ENCODE peak calls at places on chromosomes 7 and 10, in five cellular contexts. N, P, X, Z and H are unnamed samples.
A peak's percentile ranks its signal among the peaks of the same experiment; 100 is the strongest.

GRCh38 chr7:150976529-150977381 is 1.4 kb downstream of the KCNH2 start:
- DNase-seq in N (no peak), P (no peak), X (no peak), Z (no peak), H (no peak)

GRCh38 chr10:128927821-128928220 is 539.2 kb upstream of the MGMT start:
- DNase-seq in N (no peak), P (no peak), X (no peak), Z (no peak), H (no peak)

GRCh38 chr10:35386594-35387174 is 50.4 kb downstream of the CCNY start:
- DNase-seq in N (peak; percentile 32), P (no peak), X (no peak), Z (no peak), H (no peak)

GRCh38 chr10:1824928-1825327 is 87.6 kb upstream of the ADARB2 start:
- DNase-seq in N (no peak), P (no peak), X (no peak), Z (no peak), H (no peak)

GRCh38 chr10:43417950-43418768 is 9.2 kb upstream of the HNRNPF start:
- DNase-seq in N (peak; percentile 92), P (no peak), X (no peak), Z (no peak), H (no peak)

GRCh38 chr10:71094712-71095390 is 117.5 kb upstream of the UNC5B start:
- DNase-seq in N (no peak), P (no peak), X (no peak), Z (no peak), H (no peak)

GRCh38 chr7:144468990-144469732 is 65.7 kb upstream of the NOBOX start:
- DNase-seq in N (no peak), P (no peak), X (no peak), Z (no peak), H (no peak)

GRCh38 chr10:79380125-79380917 is 33.1 kb downstream of the PPIF start:
- DNase-seq in N (peak; percentile 92), P (no peak), X (no peak), Z (no peak), H (peak; percentile 45)

GRCh38 chr10:17115683-17116082 is 13.9 kb downstream of the CUBN start:
- DNase-seq in N (no peak), P (peak; percentile 61), X (no peak), Z (no peak), H (no peak)

GRCh38 chr7:98755138-98755898 is 114.5 kb downstream of the TMEM130 start:
- DNase-seq in N (no peak), P (no peak), X (no peak), Z (no peak), H (no peak)

GRCh38 chr7:140940866-140941265 is 16.1 kb upstream of the BRAF start:
- DNase-seq in N (no peak), P (no peak), X (no peak), Z (no peak), H (no peak)

GRCh38 chr7:131895541-131896173 is 339.2 kb upstream of the PODXL start:
- DNase-seq in N (no peak), P (peak; percentile 7), X (no peak), Z (no peak), H (no peak)

GRCh38 chr10:43262902-43263466 is 3.9 kb downstream of the RASGEF1A start:
- DNase-seq in N (no peak), P (no peak), X (no peak), Z (no peak), H (no peak)

GRCh38 chr7:53383131-53383530 is 347.7 kb downstream of the POM121L12 start:
- DNase-seq in N (no peak), P (peak; percentile 10), X (no peak), Z (no peak), H (no peak)

GRCh38 chr7:78924581-78924980 is 528.9 kb downstream of the MAGI2 start:
- DNase-seq in N (no peak), P (no peak), X (no peak), Z (no peak), H (no peak)

GRCh38 chr10:129764901-129765663 is 199.0 kb downstream of the EBF3 start:
- DNase-seq in N (no peak), P (no peak), X (no peak), Z (peak; percentile 34), H (peak; percentile 6)

GRCh38 chr7:118080947-118081346 is 103.0 kb upstream of the LSM8 start:
- DNase-seq in N (no peak), P (no peak), X (peak; percentile 5), Z (no peak), H (no peak)

GRCh38 chr7:26156454-26157365 is 4.7 kb downstream of the NFE2L3 start:
- DNase-seq in N (peak; percentile 81), P (no peak), X (no peak), Z (no peak), H (no peak)

GRCh38 chr10:46096426-46096825 is 50.4 kb upstream of the MSMB start:
- DNase-seq in N (peak; percentile 35), P (no peak), X (no peak), Z (no peak), H (no peak)

GRCh38 chr10:22704348-22705341 is 9.7 kb downstream of the PIP4K2A start:
- DNase-seq in N (no peak), P (no peak), X (no peak), Z (no peak), H (no peak)

GRCh38 chr7:156094350-156095146 is 282.3 kb upstream of the SHH start:
- DNase-seq in N (no peak), P (no peak), X (no peak), Z (peak; percentile 46), H (no peak)

GRCh38 chr7:100475549-100475948 is 3.5 kb downstream of the TSC22D4 start:
- DNase-seq in N (no peak), P (no peak), X (no peak), Z (no peak), H (no peak)

GRCh38 chr7:83306487-83306886 is 143.8 kb upstream of the PCLO start:
- DNase-seq in N (no peak), P (no peak), X (no peak), Z (no peak), H (no peak)

GRCh38 chr10:119453313-119453712 is 89.2 kb downstream of the RGS10 start:
- DNase-seq in N (no peak), P (no peak), X (no peak), Z (peak; percentile 52), H (no peak)

GRCh38 chr7:65477326-65477725 is 103.7 kb downstream of the ZNF92 start:
- DNase-seq in N (peak; percentile 25), P (no peak), X (peak; percentile 39), Z (no peak), H (no peak)

GRCh38 chr7:140342732-140343514 is 55.4 kb downstream of the SLC37A3 start:
- DNase-seq in N (peak; percentile 29), P (no peak), X (no peak), Z (no peak), H (peak; percentile 69)

GRCh38 chr10:34102237-34102673 is 712.8 kb downstream of the PARD3 start:
- DNase-seq in N (no peak), P (no peak), X (no peak), Z (no peak), H (no peak)

GRCh38 chr10:70256463-70256862 is 23.2 kb upstream of the PPA1 start:
- DNase-seq in N (no peak), P (no peak), X (no peak), Z (no peak), H (no peak)

GRCh38 chr10:113762083-113762482 is 10.6 kb downstream of the PLEKHS1 start:
- DNase-seq in N (no peak), P (no peak), X (no peak), Z (no peak), H (no peak)

GRCh38 chr10:86646532-86646931 is 7.8 kb upstream of the OPN4 start:
- DNase-seq in N (no peak), P (no peak), X (no peak), Z (no peak), H (no peak)

GRCh38 chr7:43700059-43700501 is 29.2 kb downstream of the COA1 start:
- DNase-seq in N (peak; percentile 46), P (peak; percentile 42), X (no peak), Z (no peak), H (no peak)

GRCh38 chr10:59885430-59886134 is 20.8 kb downstream of the CCDC6 start:
- DNase-seq in N (no peak), P (no peak), X (no peak), Z (no peak), H (no peak)

GRCh38 chr7:1045038-1045726 is 836 bp downstream of the GPR146 start:
- DNase-seq in N (peak; percentile 53), P (no peak), X (no peak), Z (no peak), H (no peak)
- H3K4me3 ChIP-seq in N (peak overlapping the region; percentile 85), P (peak overlapping the region; percentile 75), X (peak overlapping the region; percentile 77), Z (peak overlapping the region; percentile 62), H (peak overlapping the region; percentile 70)

DNA sequence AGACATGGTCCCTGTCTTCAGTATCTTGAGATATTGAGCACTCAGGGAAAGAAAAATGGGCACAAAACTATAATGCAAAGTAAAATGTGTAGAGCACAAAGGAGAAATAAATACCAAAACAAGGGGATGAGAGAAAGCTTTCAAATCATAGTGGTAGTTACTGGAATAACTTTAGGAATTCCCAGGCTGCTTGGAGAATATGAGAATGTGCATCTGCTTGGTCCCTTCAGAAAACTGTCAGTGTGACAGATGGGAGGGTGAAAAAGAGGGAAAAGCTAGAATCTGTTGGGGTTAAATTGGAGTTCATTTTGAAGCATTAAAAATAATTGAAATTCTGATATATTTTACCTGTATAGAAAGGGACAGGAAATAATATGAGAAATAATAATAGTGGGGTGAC is 15.3 kb downstream of the ST7 start:
- DNase-seq in N (no peak), P (no peak), X (no peak), Z (no peak), H (no peak)
- H3K4me1 ChIP-seq in N (peaks cover 34% of the 10 kb centered on the region), P (no peaks in the 10 kb centered on the region), X (peaks cover 16% of the 10 kb centered on the region), Z (peaks cover 13% of the 10 kb centered on the region), H (peaks cover 15% of the 10 kb centered on the region)

GRCh38 chr7:128455556-128456254 is at the start of gene HILPDA:
- DNase-seq in N (peak; percentile 74), P (no peak), X (no peak), Z (peak; percentile 97), H (peak; percentile 97)
- TF ChIP-seq CTCF in N (peak; percentile 16), P (no peak), X (no peak), Z (no peak), H (no peak)

GRCh38 chr10:13707156-13707881 is 120.6 kb downstream of the PRPF18 start:
- DNase-seq in N (peak; percentile 11), P (no peak), X (peak; percentile 62), Z (peak; percentile 75), H (peak; percentile 58)
- H3K4me3 ChIP-seq in N (peak overlapping the region; percentile 68), P (peak overlapping the region; percentile 75), X (peak overlapping the region; percentile 62), Z (peak overlapping the region; percentile 60), H (peak overlapping the region; percentile 56)